ENCODE peak calls at places on chromosome 10, in five cellular contexts. X is DMS 273 treated with DMSO at 0.1 percent for 48 hours, Q is substantia nigra, H is T-cell, J is naive B cell. P is an unnamed sample.
A peak's percentile ranks its signal among the peaks of the same experiment; 100 is the strongest.

GRCh38 chr10:43939939-43940810 is 291.5 kb upstream of the ZNF32 start:
- DNase-seq in H (no peak), Q (no peak), X (peak; percentile 79), J (no peak), P (no peak)

GRCh38 chr10:113735913-113736312 is 15.6 kb upstream of the PLEKHS1 start:
- DNase-seq in Q (no peak), X (no peak), J (no peak), H (no peak), P (no peak)

GRCh38 chr10:26556756-26557640 is 118.9 kb downstream of the APBB1IP start:
- DNase-seq in X (no peak), H (peak; percentile 31), J (peak; percentile 14), Q (no peak), P (peak; percentile 23)

GRCh38 chr10:66045859-66046258 is 880.0 kb upstream of the LRRTM3 start:
- DNase-seq in X (no peak), J (no peak), Q (no peak), H (no peak), P (no peak)

GRCh38 chr10:75021851-75022250 is 89.6 kb upstream of the SAMD8 start:
- DNase-seq in H (no peak), X (no peak), Q (no peak), J (no peak), P (no peak)

GRCh38 chr10:123721441-123722049 is 55.4 kb downstream of the GPR26 start:
- DNase-seq in H (no peak), Q (no peak), X (no peak), J (no peak), P (no peak)

GRCh38 chr10:71443676-71444075 is 47.0 kb downstream of the CDH23 start:
- DNase-seq in H (no peak), X (no peak), J (no peak), Q (no peak), P (no peak)

GRCh38 chr10:131655101-131655849 is 245.5 kb upstream of the PPP2R2D start:
- DNase-seq in X (no peak), Q (no peak), H (no peak), J (no peak), P (no peak)

GRCh38 chr10:99785646-99786045 is 3.2 kb downstream of the ABCC2 start:
- DNase-seq in Q (no peak), H (no peak), J (no peak), X (no peak), P (no peak)

GRCh38 chr10:60130130-60130579 is 223.8 kb upstream of the CCDC6 start:
- DNase-seq in X (no peak), J (no peak), Q (no peak), H (no peak), P (no peak)

GRCh38 chr10:33066558-33067236 is 108.7 kb upstream of the ITGB1 start:
- DNase-seq in X (no peak), H (no peak), J (no peak), Q (no peak), P (no peak)

GRCh38 chr10:44950326-44951225 is 9.0 kb upstream of the RASSF4 start:
- DNase-seq in H (no peak), J (no peak), Q (no peak), X (no peak), P (no peak)

GRCh38 chr10:94223702-94224370 is 138.9 kb downstream of the NOC3L start:
- DNase-seq in X (no peak), J (no peak), H (no peak), Q (no peak), P (no peak)

P was measured in memory B cell.